ENCODE peak calls at places on chromosomes 13 and 19, in nine cellular contexts. P is cardiac muscle cell; S is SK-N-MC; Q is glutamatergic neuron; J is CD4-positive, alpha-beta memory T cell; C is activated naive CD4-positive, alpha-beta T cell treated with Interleukin-2 at 50 U/mL for 16 hours; Y is activated CD8-positive, alpha-beta memory T cell treated with anti-CD3 and anti-CD28 coated beads, Interleukin-2, amount 50 U/mL, for 4 hours; H is stimulated activated CD4-positive, alpha-beta T cell treated with anti-CD3 and anti-CD28 coated beads, Interleukin-12 subunit alpha, Interleukin-12 subunit beta, amount 100 ng/mL, for 4 hours; U is BJ. X is an unnamed sample.

GRCh38 chr19:21221653-21222052 is 79.8 kb downstream of the ZNF431 start:
- DNase-seq in P (no peak), J (no peak), S (no peak), Q (no peak), Y (no peak), H (no peak), C (no peak), U (no peak), X (no peak)

GRCh38 chr19:41774515-41774980 is 19.2 kb downstream of the CEACAM6 start:
- DNase-seq in Q (no peak), P (no peak), S (no peak), Y (peak), J (peak), H (peak), U (no peak), C (peak), X (no peak)

GRCh38 chr19:33796164-33797100 is at the start of gene KCTD15:
- DNase-seq in P (peak), S (no peak), Q (peak), U (no peak), H (peak), C (peak), Y (no peak), J (peak), X (no peak)

GRCh38 chr13:50589651-50590054 is 253.8 kb downstream of the DLEU7 start:
- DNase-seq in J (no peak), Y (no peak), H (no peak), P (peak), Q (no peak), U (peak), C (no peak), S (no peak), X (no peak)

GRCh38 chr13:87820221-87820620 is 149.1 kb downstream of the SLITRK5 start:
- DNase-seq in Y (no peak), P (peak), H (no peak), J (no peak), C (no peak), U (no peak), S (peak), Q (no peak), X (no peak)

GRCh38 chr13:95784891-95785290 is 108.0 kb downstream of the DNAJC3 start:
- DNase-seq in U (no peak), P (peak), H (no peak), J (no peak), S (no peak), Y (no peak), Q (no peak), C (no peak), X (no peak)

GRCh38 chr19:53552001-53552721 is 14.2 kb downstream of the ZNF331 start:
- DNase-seq in S (no peak), J (no peak), C (no peak), U (no peak), H (no peak), Y (no peak), Q (no peak), P (no peak), X (no peak)

GRCh38 chr19:2254052-2254872 is 2.0 kb downstream of the JSRP1 start:
- DNase-seq in Q (peak), H (no peak), P (peak), J (no peak), C (no peak), Y (no peak), U (no peak), S (no peak), X (no peak)

GRCh38 chr13:49342404-49342803 is 94.7 kb downstream of the CDADC1 start:
- DNase-seq in Y (no peak), U (no peak), J (no peak), P (no peak), Q (no peak), C (no peak), H (no peak), S (no peak), X (no peak)

GRCh38 chr13:39910041-39910440 is 254.6 kb downstream of the COG6 start:
- DNase-seq in S (no peak), Y (no peak), P (no peak), H (no peak), Q (no peak), C (no peak), J (no peak), U (no peak), X (no peak)

GRCh38 chr13:40172149-40172591 is 494.3 kb downstream of the FOXO1 start:
- DNase-seq in Q (no peak), P (no peak), C (no peak), S (no peak), U (no peak), J (no peak), H (no peak), Y (no peak), X (no peak)

GRCh38 chr13:79659161-79659560 is 178.2 kb downstream of the NDFIP2 start:
- DNase-seq in Y (no peak), J (no peak), C (no peak), Q (no peak), U (no peak), H (no peak), S (no peak), P (peak), X (peak)

GRCh38 chr19:51712461-51713081 is 11.2 kb downstream of the HAS1 start:
- DNase-seq in P (peak), J (no peak), C (no peak), H (no peak), Y (no peak), Q (no peak), U (no peak), S (no peak), X (peak)

GRCh38 chr13:107203146-107203847 is 635.4 kb upstream of the ARGLU1 start:
- DNase-seq in C (no peak), S (no peak), Y (no peak), J (no peak), H (no peak), U (no peak), P (peak), Q (peak), X (no peak)

GRCh38 chr13:94114166-94114565 is 365.3 kb downstream of the DCT start:
- DNase-seq in S (no peak), Q (no peak), H (no peak), C (no peak), U (no peak), J (no peak), P (no peak), Y (no peak), X (no peak)

GRCh38 chr13:38514575-38514974 is 164.9 kb downstream of the UFM1 start:
- DNase-seq in C (no peak), U (no peak), J (no peak), H (no peak), Y (no peak), S (no peak), P (no peak), Q (no peak), X (no peak)

GRCh38 chr19:1590641-1591397 is 1.8 kb downstream of the MBD3 start:
- DNase-seq in S (no peak), C (peak), U (no peak), J (peak), P (peak), Q (peak), Y (no peak), H (peak), X (no peak)

GRCh38 chr13:97448503-97449251 is 14.7 kb downstream of the RAP2A start:
- DNase-seq in Q (no peak), H (no peak), Y (no peak), S (no peak), U (no peak), J (no peak), P (no peak), C (no peak), X (no peak)

GRCh38 chr19:36136975-36137686 is 2.7 kb upstream of the CAPNS1 start:
- DNase-seq in Y (no peak), Q (no peak), H (no peak), P (peak), U (no peak), C (no peak), J (no peak), S (no peak), X (no peak)

GRCh38 chr13:35630551-35631275 is 154.2 kb upstream of the MAB21L1 start:
- DNase-seq in P (peak), C (no peak), Y (no peak), U (no peak), Q (peak), H (no peak), J (no peak), S (no peak), X (no peak)

GRCh38 chr19:38726761-38727301 is 17.4 kb downstream of the CAPN12 start:
- DNase-seq in Y (peak), S (no peak), J (no peak), H (no peak), P (no peak), Q (no peak), C (peak), U (no peak), X (no peak)

GRCh38 chr13:31887311-31887710 is 144.3 kb upstream of the FRY start:
- DNase-seq in U (peak), H (no peak), J (no peak), C (no peak), Q (no peak), Y (no peak), S (no peak), P (peak), X (no peak)

GRCh38 chr19:5934779-5935472 is 20.9 kb downstream of the CAPS start:
- DNase-seq in C (no peak), P (peak), U (peak), Y (no peak), J (no peak), S (no peak), H (no peak), Q (no peak), X (no peak)

GRCh38 chr13:45860240-45860639 is 8.7 kb upstream of the SIAH3 start:
- DNase-seq in J (no peak), S (no peak), C (no peak), P (no peak), U (no peak), Y (no peak), H (no peak), Q (no peak), X (no peak)

GRCh38 chr13:113882266-113882627 is 18.4 kb upstream of the GAS6 start:
- DNase-seq in U (no peak), H (no peak), S (no peak), Q (no peak), P (no peak), Y (no peak), C (no peak), J (no peak), X (no peak)

GRCh38 chr19:37227996-37228395 is 10.0 kb downstream of the ZNF383 start:
- DNase-seq in Q (peak), S (no peak), J (peak), U (no peak), H (no peak), Y (peak), C (peak), P (no peak), X (no peak)

GRCh38 chr13:99265162-99265822 is 7.1 kb upstream of the GPR18 start:
- DNase-seq in Y (no peak), C (peak), H (peak), Q (no peak), J (no peak), P (no peak), U (no peak), S (no peak), X (no peak)

GRCh38 chr19:9128171-9128570 is 1.4 kb upstream of the OR7G3 start:
- DNase-seq in P (peak), Y (no peak), Q (no peak), U (no peak), J (no peak), H (no peak), S (no peak), C (no peak), X (no peak)

GRCh38 chr13:104385409-104385808 is 1319.2 kb upstream of the SLC10A2 start:
- DNase-seq in J (no peak), P (peak), H (no peak), U (peak), S (no peak), C (no peak), Y (no peak), Q (no peak), X (no peak)

GRCh38 chr13:43244482-43244881 is 221.1 kb downstream of the DNAJC15 start:
- DNase-seq in Q (no peak), Y (no peak), J (no peak), H (no peak), C (no peak), S (no peak), P (no peak), U (no peak), X (no peak)

GRCh38 chr13:107289540-107289939 is 721.6 kb upstream of the ARGLU1 start:
- DNase-seq in Y (no peak), U (no peak), J (no peak), C (no peak), H (no peak), S (no peak), P (no peak), Q (no peak), X (no peak)

GRCh38 chr13:90103099-90103784 is 1244.2 kb upstream of the MIR17HG start:
- DNase-seq in H (no peak), U (no peak), Q (no peak), C (no peak), Y (no peak), S (no peak), P (no peak), J (no peak), X (no peak)

GRCh38 chr19:51568456-51568855 is 2.6 kb upstream of the ZNF175 start:
- DNase-seq in Q (no peak), J (no peak), P (peak), U (no peak), Y (no peak), H (no peak), C (no peak), S (no peak), X (no peak)

GRCh38 chr13:19782049-19782726 is 557 bp downstream of the PSPC1 start:
- DNase-seq in P (peak), U (no peak), J (peak), H (peak), Y (peak), Q (peak), C (peak), S (no peak), X (no peak)

GRCh38 chr19:28307460-28307859 is 905.5 kb downstream of the UQCRFS1 start:
- DNase-seq in U (no peak), J (no peak), P (peak), C (no peak), S (no peak), Y (no peak), Q (no peak), H (no peak), X (no peak)

GRCh38 chr13:74148437-74148836 is 14.2 kb upstream of the KLF12 start:
- DNase-seq in H (no peak), U (no peak), Y (no peak), C (no peak), S (no peak), J (no peak), Q (no peak), P (no peak), X (no peak)

GRCh38 chr19:1619703-1620102 is 14.4 kb upstream of the UQCR11 start:
- DNase-seq in C (no peak), H (no peak), S (no peak), J (no peak), U (no peak), P (no peak), Y (no peak), Q (no peak), X (no peak)

GRCh38 chr19:56301152-56301551 is 13.5 kb downstream of the ZSCAN5A start:
- DNase-seq in H (no peak), Q (no peak), Y (no peak), C (no peak), S (no peak), U (no peak), J (no peak), P (peak), X (no peak)

GRCh38 chr19:16051254-16052025 is 24.9 kb upstream of the TPM4 start:
- DNase-seq in Y (no peak), P (peak), H (no peak), Q (no peak), U (no peak), S (no peak), J (peak), C (peak), X (no peak)

X was measured in SHP77 treated with DMSO at 0.1 percent for 48 hours.